ENCODE peak calls at places on chromosomes 3 and 15, in ten cellular contexts. M is CD8-positive, alpha-beta T cell; J is stomach; B is breast epithelium; K is OCI-LY7; U is tibial artery; X is uterus; A is left ventricle myocardium inferior; C is spleen; V is psoas muscle. I is an unnamed sample. For H3K4me1, the result is how much of the 10 kb centered on the place peaks cover.

GRCh38 chr3:115699741-115700140 is 76.4 kb downstream of the GAP43 start:
- DNase-seq in M (no peak), J (no peak), B (no peak), K (no peak), U (no peak), X (no peak), A (no peak), C (no peak), V (no peak), I (no peak)

GRCh38 chr3:114307841-114308228 is 14.0 kb downstream of the TIGIT start:
- DNase-seq in M (peak), J (no peak), B (no peak), K (no peak), U (no peak), X (no peak), A (no peak), C (peak), V (no peak), I (no peak)

GRCh38 chr15:97984157-97984556 is 23.7 kb downstream of the ARRDC4 start:
- DNase-seq in M (no peak), J (no peak), B (no peak), K (no peak), U (no peak), X (no peak), A (no peak), C (no peak), V (no peak), I (no peak)

GRCh38 chr15:98805434-98806274 is 157.3 kb downstream of the IGF1R start:
- DNase-seq in M (no peak), J (no peak), B (no peak), K (no peak), U (no peak), X (no peak), A (no peak), C (no peak), V (no peak), I (no peak)

GRCh38 chr3:118808743-118809142 is 225.9 kb downstream of the IGSF11 start:
- DNase-seq in M (no peak), J (no peak), B (no peak), K (no peak), U (no peak), X (no peak), A (no peak), C (no peak), V (no peak), I (no peak)

GRCh38 chr3:105118905-105119304 is 247.8 kb upstream of the ALCAM start:
- DNase-seq in M (no peak), J (no peak), B (no peak), K (no peak), U (no peak), X (no peak), A (no peak), C (no peak), V (no peak), I (no peak)

GRCh38 chr3:23830869-23831484 is 25.2 kb downstream of the UBE2E1 start:
- DNase-seq in M (no peak), J (no peak), B (no peak), K (no peak), U (no peak), X (no peak), A (no peak), C (no peak), V (no peak), I (no peak)

GRCh38 chr3:39990532-39990931 is 181.1 kb downstream of the MYRIP start:
- DNase-seq in M (no peak), J (peak), B (no peak), K (peak), U (no peak), X (no peak), A (no peak), C (no peak), V (no peak), I (peak)

GRCh38 chr15:39801641-39802309 is 19.1 kb upstream of the FSIP1 start:
- DNase-seq in M (no peak), J (peak), B (no peak), K (peak), U (no peak), X (no peak), A (no peak), C (no peak), V (no peak), I (peak)

GRCh38 chr3:150351398-150351797 is 56.7 kb upstream of the TSC22D2 start:
- DNase-seq in M (no peak), J (no peak), B (no peak), K (no peak), U (no peak), X (no peak), A (no peak), C (no peak), V (no peak), I (no peak)

GRCh38 chr3:13414040-13414729 is 5.9 kb downstream of the NUP210 start:
- DNase-seq in M (peak), J (peak), B (no peak), K (peak), U (no peak), X (no peak), A (peak), C (peak), V (peak), I (peak)

GRCh38 chr3:128309026-128309425 is 155.7 kb downstream of the EEFSEC start:
- DNase-seq in M (no peak), J (no peak), B (peak), K (no peak), U (no peak), X (no peak), A (peak), C (no peak), V (no peak), I (peak)

GRCh38 chr3:31926543-31926942 is 54.5 kb downstream of the OSBPL10 start:
- DNase-seq in M (no peak), J (no peak), B (no peak), K (peak), U (no peak), X (no peak), A (no peak), C (no peak), V (no peak), I (no peak)

GRCh38 chr3:128070898-128071591 is 18.8 kb downstream of the SEC61A1 start:
- DNase-seq in M (no peak), J (no peak), B (no peak), K (no peak), U (no peak), X (no peak), A (no peak), C (peak), V (no peak), I (no peak)

GRCh38 chr3:51389423-51390183 is 1.5 kb upstream of the RBM15B start:
- DNase-seq in M (peak), J (peak), B (no peak), K (peak), U (no peak), X (no peak), A (peak), C (peak), V (peak), I (peak)

GRCh38 chr3:11482024-11482423 is 161.7 kb downstream of the VGLL4 start:
- DNase-seq in M (no peak), J (peak), B (no peak), K (no peak), U (peak), X (peak), A (peak), C (no peak), V (peak), I (peak)

GRCh38 chr3:56424357-56424756 is 43.9 kb downstream of the ERC2 start:
- DNase-seq in M (no peak), J (no peak), B (no peak), K (no peak), U (no peak), X (no peak), A (no peak), C (no peak), V (no peak), I (no peak)

GRCh38 chr3:155555479-155556065 is 189.3 kb downstream of the PLCH1 start:
- DNase-seq in M (no peak), J (no peak), B (no peak), K (no peak), U (no peak), X (no peak), A (no peak), C (no peak), V (no peak), I (no peak)

GRCh38 chr15:58360421-58361090 is 71.2 kb upstream of the LIPC start:
- DNase-seq in M (no peak), J (no peak), B (no peak), K (no peak), U (no peak), X (no peak), A (no peak), C (no peak), V (no peak), I (no peak)

GRCh38 chr3:187629711-187630110 is 40.5 kb downstream of the SST start:
- DNase-seq in M (no peak), J (no peak), B (no peak), K (no peak), U (no peak), X (no peak), A (no peak), C (no peak), V (no peak), I (no peak)

GRCh38 chr3:150397220-150397619 is 10.9 kb upstream of the TSC22D2 start:
- DNase-seq in M (no peak), J (no peak), B (no peak), K (no peak), U (no peak), X (no peak), A (no peak), C (no peak), V (no peak), I (no peak)

GRCh38 chr3:107235923-107236315 is 141.3 kb upstream of the CCDC54 start:
- DNase-seq in M (peak), J (no peak), B (no peak), K (peak), U (no peak), X (peak), A (no peak), C (no peak), V (no peak), I (peak)

GRCh38 chr3:196563721-196564225 is 4.6 kb downstream of the WDR53 start:
- DNase-seq in M (no peak), J (no peak), B (no peak), K (no peak), U (no peak), X (no peak), A (no peak), C (no peak), V (no peak), I (no peak)

GRCh38 chr3:47006145-47006651 is 26.7 kb downstream of the NBEAL2 start:
- DNase-seq in M (no peak), J (no peak), B (no peak), K (no peak), U (no peak), X (peak), A (no peak), C (peak), V (no peak), I (no peak)

GRCh38 chr3:123821920-123822319 is 62.2 kb downstream of the MYLK start:
- DNase-seq in M (no peak), J (no peak), B (no peak), K (no peak), U (no peak), X (no peak), A (no peak), C (no peak), V (no peak), I (no peak)

DNA sequence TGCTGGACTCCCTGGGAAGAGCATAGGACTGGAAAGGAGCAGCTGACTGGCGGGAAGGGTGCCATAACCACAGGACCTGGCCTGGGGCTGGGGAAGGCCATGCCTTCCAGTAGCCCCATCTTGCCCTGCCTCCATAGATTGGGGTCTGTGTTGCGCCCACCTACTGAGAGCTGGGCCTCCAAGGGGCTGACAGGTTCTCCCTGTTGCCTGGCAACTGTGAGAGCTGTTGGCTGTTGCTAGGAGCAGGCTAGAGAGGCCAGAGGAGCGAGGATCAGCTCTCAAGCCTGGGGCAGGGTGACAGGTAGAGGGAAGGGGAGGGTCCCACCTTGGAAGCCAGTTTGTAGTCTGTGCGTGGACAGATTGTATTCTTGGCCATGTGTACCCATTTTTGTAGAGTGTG is 2.8 kb upstream of the GNAI2 start:
- DNase-seq in M (no peak), J (no peak), B (no peak), K (no peak), U (no peak), X (no peak), A (no peak), C (no peak), V (no peak), I (no peak)
- H3K4me1 ChIP-seq in M (under half), J (under half), B (under half), K (under half), U (under half), X (under half), A (under half), C (under half), V (under half), I (under half)

DNA sequence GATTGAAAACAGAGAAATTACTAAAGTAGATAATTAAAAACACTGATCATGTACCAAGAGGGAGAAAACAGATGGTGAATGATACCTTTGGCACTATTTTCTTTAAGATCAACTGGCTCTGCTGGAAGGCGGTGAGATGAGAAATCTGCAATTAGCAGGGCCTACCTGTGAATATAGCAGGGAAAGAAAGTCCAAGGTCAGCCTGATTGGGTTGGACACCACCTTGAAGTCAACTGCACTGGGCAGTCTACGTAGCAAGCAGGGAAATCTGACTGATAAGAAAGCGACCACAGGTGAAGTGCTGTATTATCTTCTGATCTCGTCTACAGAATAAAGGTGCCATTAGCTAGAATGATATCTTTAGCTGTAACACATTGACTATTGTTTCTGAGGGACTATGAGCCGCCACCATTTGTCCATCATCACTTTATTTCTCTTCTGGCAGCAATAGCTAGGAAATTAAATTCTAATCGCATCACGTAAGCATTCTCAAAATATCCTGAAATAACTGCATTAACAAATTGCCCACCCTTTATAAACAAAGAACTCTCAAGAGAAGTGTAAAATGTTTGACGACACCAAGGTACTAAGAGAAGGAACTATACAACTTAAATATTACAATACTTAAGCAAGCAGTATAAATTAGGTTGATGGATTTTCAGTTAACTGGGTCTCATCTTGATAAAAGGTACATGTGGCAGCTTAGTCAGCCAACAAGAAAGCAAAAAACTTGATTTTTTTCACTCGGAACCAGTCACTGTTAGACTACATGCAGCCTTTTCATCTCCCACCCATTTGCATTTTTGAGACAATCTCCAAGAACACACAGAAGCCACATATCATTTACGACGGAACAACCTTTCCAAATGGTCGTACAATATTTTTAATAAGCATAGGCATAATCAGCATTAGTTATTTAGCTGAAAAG is 1.3 kb downstream of the NEDD4 start:
- DNase-seq in M (no peak), J (no peak), B (no peak), K (peak), U (no peak), X (no peak), A (no peak), C (no peak), V (no peak), I (no peak)
- TF ChIP-seq CTCF in M (no peak), J (no peak), B (no peak), K (no peak), U (no peak), X (no peak), A (no peak), C (no peak), V (no peak), I (no peak)

GRCh38 chr3:177123820-177124219 is 73.5 kb downstream of the TBL1XR1 start:
- DNase-seq in M (no peak), J (no peak), B (no peak), K (no peak), U (no peak), X (no peak), A (no peak), C (no peak), V (no peak), I (no peak)
- H3K4me1 ChIP-seq in M (under half), J (half or more), B (under half), K (under half), U (under half), X (under half), A (half or more), C (half or more), V (under half), I (under half)

GRCh38 chr3:145767909-145768308 is 393.1 kb downstream of the PLOD2 start:
- DNase-seq in M (no peak), J (no peak), B (no peak), K (peak), U (no peak), X (no peak), A (no peak), C (no peak), V (no peak), I (no peak)
- TF ChIP-seq CTCF in M (no peak), J (no peak), B (no peak), K (peak), U (no peak), X (no peak), A (peak), C (no peak), V (no peak), I (no peak)

GRCh38 chr15:42153874-42154575 is 2.4 kb downstream of the PLA2G4F start:
- DNase-seq in M (no peak), J (peak), B (no peak), K (no peak), U (peak), X (peak), A (no peak), C (peak), V (no peak), I (no peak)
- H3K4me1 ChIP-seq in M (under half), J (half or more), B (under half), K (under half), U (under half), X (under half), A (half or more), C (under half), V (under half), I (under half)

DNA sequence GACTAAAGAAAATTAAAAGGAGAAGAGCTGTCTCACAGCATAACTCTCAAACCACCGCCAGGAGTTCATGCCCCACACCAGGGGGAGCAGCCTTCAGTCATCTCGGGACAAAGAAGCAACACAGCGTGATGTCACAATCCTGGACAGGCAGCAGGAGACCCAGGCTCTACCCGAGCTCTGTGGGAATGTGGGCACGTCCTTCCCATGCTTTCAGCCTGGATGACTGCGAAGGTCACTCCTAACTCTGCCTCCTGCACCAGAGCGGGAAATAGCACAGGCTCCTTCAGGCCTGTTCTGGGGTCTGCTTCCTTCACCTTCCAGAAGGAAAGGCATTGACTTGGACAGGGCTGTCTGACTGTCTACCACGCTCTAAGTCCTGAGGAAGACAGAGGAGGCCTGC is 31.3 kb downstream of the NOX5 start:
- DNase-seq in M (no peak), J (no peak), B (no peak), K (no peak), U (no peak), X (no peak), A (no peak), C (no peak), V (no peak), I (no peak)
- TF ChIP-seq CTCF in M (no peak), J (no peak), B (no peak), K (no peak), U (no peak), X (no peak), A (peak), C (no peak), V (no peak), I (no peak)

I was measured in colonic mucosa.